ENCODE peak calls at places on chromosomes 2 and 18, in eight cellular contexts. D is psoas muscle, B is epithelial cell of esophagus, I is sigmoid colon, L is astrocyte of the spinal cord, Z is LNCaP clone FGC, A is endothelial cell of umbilical vein, F is AG04450. P is an unnamed sample.

GRCh38 chr2:15874311-15874710 is 66.0 kb upstream of the MYCN start:
- DNase-seq in D (no peak), B (peak; percentile 50), I (no peak), L (no peak), Z (no peak), A (no peak), F (no peak), P (no peak)

GRCh38 chr2:178008636-178009289 is 63.8 kb downstream of the PDE11A start:
- DNase-seq in D (no peak), B (peak; percentile 59), I (peak; percentile 78), L (peak; percentile 84), Z (no peak), A (no peak), F (no peak), P (peak; percentile 28)

GRCh38 chr2:86238354-86238753 is 39.1 kb downstream of the MRPL35 start:
- DNase-seq in D (no peak), B (peak; percentile 44), I (peak; percentile 35), L (no peak), Z (no peak), A (no peak), F (no peak), P (no peak)

GRCh38 chr2:54088191-54088634 is 27.2 kb upstream of the ACYP2 start:
- DNase-seq in D (no peak), B (peak; percentile 29), I (no peak), L (peak; percentile 57), Z (no peak), A (no peak), F (no peak), P (no peak)

GRCh38 chr2:11368059-11368572 is 23.7 kb upstream of the ROCK2 start:
- DNase-seq in D (peak; percentile 49), B (no peak), I (no peak), L (no peak), Z (no peak), A (peak; percentile 65), F (no peak), P (no peak)

GRCh38 chr2:203722411-203722810 is 16.0 kb downstream of the CD28 start:
- DNase-seq in D (no peak), B (peak; percentile 13), I (no peak), L (no peak), Z (peak; percentile 47), A (no peak), F (no peak), P (no peak)

GRCh38 chr18:45482286-45482685 is 133.0 kb upstream of the SLC14A2 start:
- DNase-seq in D (no peak), B (no peak), I (no peak), L (peak; percentile 36), Z (no peak), A (no peak), F (no peak), P (no peak)

GRCh38 chr18:12011962-12012549 is 30.7 kb downstream of the IMPA2 start:
- DNase-seq in D (no peak), B (no peak), I (no peak), L (peak; percentile 83), Z (peak; percentile 34), A (no peak), F (no peak), P (no peak)

GRCh38 chr2:218074031-218074430 is 5.0 kb downstream of the RUFY4 start:
- DNase-seq in D (no peak), B (peak; percentile 10), I (no peak), L (no peak), Z (no peak), A (peak; percentile 17), F (no peak), P (no peak)

GRCh38 chr2:60366178-60366577 is 187.3 kb downstream of the BCL11A start:
- DNase-seq in D (no peak), B (no peak), I (no peak), L (no peak), Z (no peak), A (no peak), F (no peak), P (no peak)

GRCh38 chr2:20925265-20925889 is 102.5 kb upstream of the LDAH start:
- DNase-seq in D (no peak), B (peak; percentile 16), I (no peak), L (no peak), Z (no peak), A (peak; percentile 12), F (no peak), P (no peak)

GRCh38 chr18:11873670-11874340 is 22.6 kb downstream of the CHMP1B start:
- DNase-seq in D (no peak), B (no peak), I (no peak), L (no peak), Z (no peak), A (no peak), F (no peak), P (no peak)

GRCh38 chr2:148928395-148928794 is 53.4 kb downstream of the KIF5C start:
- DNase-seq in D (no peak), B (no peak), I (no peak), L (no peak), Z (no peak), A (no peak), F (no peak), P (no peak)

GRCh38 chr18:388198-388597 is 112.3 kb downstream of the COLEC12 start:
- DNase-seq in D (no peak), B (no peak), I (no peak), L (no peak), Z (no peak), A (no peak), F (no peak), P (no peak)

GRCh38 chr2:108542071-108542470 is 7.8 kb downstream of the LIMS1 start:
- DNase-seq in D (no peak), B (no peak), I (no peak), L (peak; percentile 56), Z (no peak), A (no peak), F (no peak), P (no peak)

GRCh38 chr2:9781252-9781651 is 62.0 kb upstream of the TAF1B start:
- DNase-seq in D (no peak), B (peak; percentile 97), I (no peak), L (no peak), Z (no peak), A (no peak), F (no peak), P (no peak)

GRCh38 chr2:128469203-128469602 is 150.5 kb upstream of the HS6ST1 start:
- DNase-seq in D (no peak), B (no peak), I (no peak), L (no peak), Z (no peak), A (no peak), F (no peak), P (no peak)
- TF ChIP-seq CTCF in D (peak; percentile 10), B (peak; percentile 50), I (no peak), L (peak; percentile 32), Z (peak; percentile 36), A (peak; percentile 37), F (peak; percentile 35), P (peak; percentile 34)

GRCh38 chr18:53115876-53116585 is 776.0 kb downstream of the DCC start:
- DNase-seq in D (no peak), B (no peak), I (no peak), L (peak; percentile 6), Z (no peak), A (no peak), F (no peak), P (no peak)

GRCh38 chr18:53117851-53118250 is 777.9 kb downstream of the DCC start:
- DNase-seq in D (no peak), B (no peak), I (no peak), L (no peak), Z (no peak), A (no peak), F (no peak), P (no peak)
- TF ChIP-seq CTCF in D (no peak), B (no peak), I (no peak), L (no peak), Z (no peak), A (no peak), F (no peak), P (no peak)

GRCh38 chr2:187054501-187055319 is 205.7 kb upstream of the ZSWIM2 start:
- DNase-seq in D (no peak), B (no peak), I (no peak), L (no peak), Z (no peak), A (peak; percentile 4), F (no peak), P (no peak)
- TF ChIP-seq CTCF in D (no peak), B (no peak), I (no peak), L (peak; percentile 23), Z (no peak), A (no peak), F (no peak), P (no peak)

DNA sequence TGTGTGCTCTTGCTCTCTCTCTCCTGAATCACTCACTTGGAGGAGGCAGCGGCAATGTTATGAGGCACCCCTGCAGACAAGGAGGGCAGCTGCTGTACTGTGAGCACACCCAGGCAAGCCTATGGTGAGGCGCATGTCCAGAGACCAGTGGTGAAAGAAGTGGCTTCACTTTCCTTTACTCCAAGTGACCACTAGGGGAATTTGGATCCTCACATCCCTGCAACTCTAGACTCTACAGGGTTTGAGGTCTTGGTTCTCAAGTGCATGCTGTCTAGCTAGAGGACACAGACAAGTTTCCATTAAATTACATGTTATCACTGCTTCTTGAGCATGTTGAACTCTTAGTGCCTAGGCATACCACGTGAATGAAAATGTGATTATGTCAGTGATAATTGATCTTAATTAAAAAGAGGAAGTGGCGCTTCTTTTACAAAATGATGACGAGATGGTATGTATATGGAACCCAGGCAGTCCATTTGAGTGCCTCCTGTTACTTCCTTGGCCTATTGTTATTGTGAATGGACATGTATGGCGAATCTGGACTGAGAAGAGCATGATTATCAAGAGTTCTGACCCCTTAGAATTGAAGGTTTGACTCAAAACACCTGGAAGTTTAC is 181.0 kb upstream of the CDH2 start:
- DNase-seq in D (no peak), B (no peak), I (no peak), L (no peak), Z (no peak), A (no peak), F (no peak), P (no peak)
- TF ChIP-seq CTCF in D (no peak), B (peak; percentile 23), I (no peak), L (no peak), Z (no peak), A (no peak), F (no peak), P (peak; percentile 53)

DNA sequence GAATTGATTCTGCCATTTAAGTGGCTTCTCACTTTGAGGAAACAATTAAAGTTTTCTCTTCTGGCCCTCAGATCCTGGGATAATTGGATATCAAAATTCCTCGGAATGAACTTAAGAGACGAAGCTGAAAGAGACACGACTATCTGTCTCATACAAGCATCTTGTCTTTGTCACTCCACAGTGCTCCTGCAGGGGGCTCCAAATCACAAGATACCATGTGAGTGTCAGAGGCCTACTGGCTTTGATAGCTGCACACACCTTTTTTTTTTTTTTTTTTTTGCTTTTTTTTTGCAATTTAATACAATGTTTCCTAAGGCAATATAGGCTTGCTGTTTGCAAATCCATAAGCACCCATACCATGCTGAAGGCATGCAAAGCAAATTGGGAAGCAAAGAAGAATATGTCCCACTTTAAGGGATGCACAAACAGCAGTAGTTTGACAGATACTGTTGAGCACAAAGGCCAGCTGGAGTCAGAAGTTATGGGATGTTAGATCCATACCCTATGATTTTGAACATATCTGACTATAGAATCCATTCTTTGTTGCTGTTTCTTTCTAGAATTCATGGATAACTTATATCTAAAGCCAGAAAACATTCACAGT is 109.0 kb upstream of the CBLN2 start:
- DNase-seq in D (no peak), B (peak; percentile 58), I (no peak), L (peak; percentile 23), Z (peak; percentile 62), A (peak; percentile 26), F (no peak), P (peak; percentile 63)
- TF ChIP-seq CTCF in D (no peak), B (peak; percentile 45), I (no peak), L (peak; percentile 56), Z (peak; percentile 84), A (peak; percentile 35), F (peak; percentile 19), P (peak; percentile 34)